ENCODE peak calls at places on chromosomes 2 and 18, in nine cellular contexts. V is occipital lobe; Z is right cardiac atrium; J is prostate gland; C is germinal center; I is HCT116; H is CD8-positive, alpha-beta T cell; K is CD8-positive, alpha-beta memory T cell; S is activated CD8-positive, alpha-beta memory T cell treated with anti-CD3 and anti-CD28 coated beads, Interleukin-2, amount 50 U/mL, for 48 hours. L is an unnamed sample.

GRCh38 chr2:218081695-218082094 is 12.6 kb downstream of the RUFY4 start:
- DNase-seq in V (no peak), C (no peak), K (no peak), S (no peak), I (no peak), H (no peak), Z (no peak), J (no peak), L (no peak)

GRCh38 chr2:144580521-144581153 is 60.7 kb upstream of the ZEB2 start:
- DNase-seq in H (no peak), S (no peak), I (no peak), Z (no peak), V (no peak), K (no peak), C (peak), J (no peak), L (no peak)

GRCh38 chr2:61465045-61465444 is 5.8 kb downstream of the USP34 start:
- DNase-seq in V (no peak), Z (no peak), I (no peak), C (no peak), S (no peak), H (no peak), J (no peak), K (no peak), L (no peak)

GRCh38 chr2:158753561-158754302 is 41.4 kb upstream of the DAPL1 start:
- DNase-seq in I (peak), C (peak), Z (no peak), V (peak), J (peak), K (peak), H (no peak), S (no peak), L (peak)

GRCh38 chr2:72278046-72278445 is 130.4 kb upstream of the CYP26B1 start:
- DNase-seq in S (no peak), H (no peak), J (no peak), V (no peak), I (no peak), K (no peak), C (no peak), Z (no peak), L (no peak)

GRCh38 chr2:196590286-196590685 is 49.2 kb upstream of the CCDC150 start:
- DNase-seq in K (no peak), I (no peak), H (no peak), Z (peak), S (no peak), J (no peak), C (no peak), V (no peak), L (no peak)

GRCh38 chr2:223537669-223538601 is 64.2 kb downstream of the SCG2 start:
- DNase-seq in Z (no peak), H (no peak), S (no peak), K (no peak), V (no peak), I (no peak), C (no peak), J (no peak), L (peak)

GRCh38 chr2:1680222-1681016 is 63.9 kb downstream of the PXDN start:
- DNase-seq in Z (no peak), S (no peak), J (no peak), V (no peak), H (no peak), K (no peak), I (no peak), C (no peak), L (no peak)

GRCh38 chr2:127388423-127389164 is 819 bp upstream of the MAP3K2 start:
- DNase-seq in K (no peak), C (no peak), Z (no peak), I (no peak), H (peak), J (no peak), S (no peak), V (no peak), L (no peak)

GRCh38 chr2:226792155-226792871 is 7.3 kb downstream of the IRS1 start:
- DNase-seq in V (no peak), I (no peak), H (peak), S (no peak), J (no peak), K (no peak), C (no peak), Z (no peak), L (peak)

GRCh38 chr2:66428986-66429612 is 5.8 kb upstream of the MEIS1 start:
- DNase-seq in V (no peak), C (no peak), S (no peak), J (peak), K (no peak), Z (no peak), I (peak), H (no peak), L (peak)

GRCh38 chr2:25250331-25251031 is 82.1 kb upstream of the POMC start:
- DNase-seq in K (no peak), Z (no peak), V (peak), H (peak), I (no peak), C (no peak), J (no peak), S (peak), L (no peak)

GRCh38 chr2:166361351-166362153 is 14.2 kb downstream of the SCN9A start:
- DNase-seq in K (no peak), I (peak), Z (no peak), J (no peak), V (no peak), H (no peak), S (no peak), C (no peak), L (peak)

GRCh38 chr18:55996726-55997125 is 408.7 kb upstream of the TCF4 start:
- DNase-seq in Z (no peak), H (no peak), S (no peak), I (no peak), K (no peak), J (no peak), C (no peak), V (no peak), L (no peak)

GRCh38 chr2:152588911-152589310 is 128.3 kb downstream of the PRPF40A start:
- DNase-seq in J (no peak), S (no peak), I (no peak), H (no peak), C (peak), K (no peak), V (no peak), Z (no peak), L (no peak)

GRCh38 chr2:112220831-112221230 is 34.0 kb downstream of the ZC3H8 start:
- DNase-seq in K (no peak), J (no peak), V (no peak), Z (no peak), H (no peak), I (no peak), S (no peak), C (no peak), L (no peak)

GRCh38 chr2:156647377-156648010 is 211.3 kb downstream of the GPD2 start:
- DNase-seq in H (no peak), C (no peak), Z (no peak), J (no peak), V (no peak), K (no peak), I (no peak), S (no peak), L (no peak)

GRCh38 chr2:217166241-217166640 is 306.4 kb upstream of the TNP1 start:
- DNase-seq in H (no peak), K (no peak), I (peak), C (no peak), S (no peak), J (no peak), V (no peak), Z (no peak), L (peak)

GRCh38 chr2:216971632-216972031 is 111.8 kb upstream of the TNP1 start:
- DNase-seq in J (no peak), V (no peak), I (no peak), K (no peak), C (no peak), S (no peak), Z (no peak), H (no peak), L (no peak)

GRCh38 chr2:124301915-124302314 is 276.8 kb downstream of the CNTNAP5 start:
- DNase-seq in K (no peak), I (no peak), J (no peak), C (no peak), Z (no peak), V (no peak), S (no peak), H (no peak), L (no peak)

GRCh38 chr2:25548587-25548986 is 124.8 kb downstream of the DTNB start:
- DNase-seq in V (no peak), Z (no peak), S (no peak), C (no peak), H (no peak), I (no peak), J (no peak), K (no peak), L (peak)